ENCODE peak calls at places on chromosomes 4 and X, in seven cellular contexts. One of them, this sample, is unnamed.

GRCh38 chr4:149279790-149280189 is 535.9 kb downstream of the IQCM start:
- DNase-seq in suprapubic skin: no peak
- DNase-seq in HepG2: no peak
- DNase-seq in sigmoid colon: no peak
- DNase-seq in esophagus squamous epithelium: no peak
- DNase-seq in tibial nerve: no peak
- DNase-seq in stomach: no peak
- DNase-seq in this sample: no peak

GRCh38 chr4:43837604-43838003 is 611.0 kb downstream of the KCTD8 start:
- DNase-seq in suprapubic skin: no peak
- DNase-seq in stomach: no peak
- DNase-seq in esophagus squamous epithelium: no peak
- DNase-seq in tibial nerve: no peak
- DNase-seq in HepG2: no peak
- DNase-seq in sigmoid colon: no peak
- DNase-seq in this sample: no peak

GRCh38 chr4:152618971-152619370 is 60.8 kb downstream of the TMEM154 start:
- DNase-seq in suprapubic skin: no peak
- DNase-seq in HepG2: no peak
- DNase-seq in esophagus squamous epithelium: no peak
- DNase-seq in stomach: no peak
- DNase-seq in sigmoid colon: no peak
- DNase-seq in tibial nerve: no peak
- DNase-seq in this sample: no peak

GRCh38 chr4:76449362-76449767 is 14.3 kb downstream of the SHROOM3 start:
- DNase-seq in tibial nerve: no peak
- DNase-seq in stomach: no peak
- DNase-seq in esophagus squamous epithelium: no peak
- DNase-seq in HepG2: no peak
- DNase-seq in sigmoid colon: no peak
- DNase-seq in suprapubic skin: no peak
- DNase-seq in this sample: no peak

GRCh38 chr4:152700151-152700550 is 20.4 kb upstream of the TMEM154 start:
- DNase-seq in suprapubic skin: no peak
- DNase-seq in esophagus squamous epithelium: no peak
- DNase-seq in tibial nerve: no peak
- DNase-seq in sigmoid colon: no peak
- DNase-seq in stomach: no peak
- DNase-seq in HepG2: no peak
- DNase-seq in this sample: no peak

GRCh38 chrX:53116101-53116500 is 22.2 kb downstream of the KANTR start:
- DNase-seq in tibial nerve: no peak
- DNase-seq in stomach: no peak
- DNase-seq in esophagus squamous epithelium: no peak
- DNase-seq in suprapubic skin: no peak
- DNase-seq in HepG2: no peak
- DNase-seq in sigmoid colon: no peak
- DNase-seq in this sample: no peak

GRCh38 chrX:115642895-115643530 is 82.0 kb downstream of the PLS3 start:
- DNase-seq in HepG2: peak
- DNase-seq in tibial nerve: peak
- DNase-seq in stomach: peak
- DNase-seq in suprapubic skin: no peak
- DNase-seq in esophagus squamous epithelium: no peak
- DNase-seq in sigmoid colon: peak
- DNase-seq in this sample: no peak

GRCh38 chr4:67204441-67204840 is 340.9 kb downstream of the CENPC start:
- DNase-seq in stomach: no peak
- DNase-seq in tibial nerve: no peak
- DNase-seq in sigmoid colon: no peak
- DNase-seq in HepG2: no peak
- DNase-seq in suprapubic skin: no peak
- DNase-seq in esophagus squamous epithelium: no peak
- DNase-seq in this sample: no peak

GRCh38 chr4:122898370-122899150 is 23.8 kb downstream of the NUDT6 start:
- DNase-seq in sigmoid colon: no peak
- DNase-seq in HepG2: no peak
- DNase-seq in stomach: no peak
- DNase-seq in esophagus squamous epithelium: no peak
- DNase-seq in tibial nerve: peak
- DNase-seq in suprapubic skin: no peak
- DNase-seq in this sample: peak

GRCh38 chrX:135707880-135708279 is 5.6 kb upstream of the CT45A1 start:
- DNase-seq in HepG2: peak
- DNase-seq in tibial nerve: no peak
- DNase-seq in esophagus squamous epithelium: no peak
- DNase-seq in suprapubic skin: no peak
- DNase-seq in stomach: no peak
- DNase-seq in sigmoid colon: no peak
- DNase-seq in this sample: no peak

GRCh38 chr4:145130788-145131398 is 32.8 kb downstream of the ABCE1 start:
- DNase-seq in stomach: no peak
- DNase-seq in suprapubic skin: no peak
- DNase-seq in tibial nerve: no peak
- DNase-seq in esophagus squamous epithelium: no peak
- DNase-seq in HepG2: no peak
- DNase-seq in sigmoid colon: no peak
- DNase-seq in this sample: no peak

GRCh38 chr4:86015412-86016350 is 344.2 kb downstream of the MAPK10 start:
- DNase-seq in esophagus squamous epithelium: no peak
- DNase-seq in suprapubic skin: no peak
- DNase-seq in sigmoid colon: no peak
- DNase-seq in HepG2: no peak
- DNase-seq in stomach: no peak
- DNase-seq in tibial nerve: no peak
- DNase-seq in this sample: no peak

GRCh38 chrX:48827654-48827968 is 1.3 kb downstream of the ERAS start:
- DNase-seq in HepG2: no peak
- DNase-seq in sigmoid colon: no peak
- DNase-seq in suprapubic skin: no peak
- DNase-seq in stomach: no peak
- DNase-seq in tibial nerve: no peak
- DNase-seq in esophagus squamous epithelium: no peak
- DNase-seq in this sample: no peak

GRCh38 chrX:1914606-1915365 is 299.9 kb downstream of the ASMT start:
- DNase-seq in sigmoid colon: no peak
- DNase-seq in tibial nerve: no peak
- DNase-seq in HepG2: no peak
- DNase-seq in stomach: no peak
- DNase-seq in esophagus squamous epithelium: no peak
- DNase-seq in suprapubic skin: no peak
- DNase-seq in this sample: no peak

GRCh38 chr4:119841361-119841760 is 212.8 kb upstream of the PDE5A start:
- DNase-seq in tibial nerve: no peak
- DNase-seq in HepG2: no peak
- DNase-seq in stomach: no peak
- DNase-seq in suprapubic skin: no peak
- DNase-seq in esophagus squamous epithelium: no peak
- DNase-seq in sigmoid colon: no peak
- DNase-seq in this sample: no peak

GRCh38 chr4:108940086-108941033 is 177.5 kb upstream of the ETNPPL start:
- DNase-seq in stomach: no peak
- DNase-seq in HepG2: no peak
- DNase-seq in esophagus squamous epithelium: no peak
- DNase-seq in suprapubic skin: no peak
- DNase-seq in sigmoid colon: no peak
- DNase-seq in tibial nerve: no peak
- DNase-seq in this sample: no peak

GRCh38 chrX:37765507-37765906 is 14.4 kb upstream of the CYBB start:
- DNase-seq in esophagus squamous epithelium: no peak
- DNase-seq in tibial nerve: no peak
- DNase-seq in suprapubic skin: no peak
- DNase-seq in sigmoid colon: no peak
- DNase-seq in stomach: no peak
- DNase-seq in HepG2: no peak
- DNase-seq in this sample: no peak

GRCh38 chrX:130165181-130165702 is 399 bp downstream of the AIFM1 start:
- DNase-seq in suprapubic skin: no peak
- DNase-seq in sigmoid colon: no peak
- DNase-seq in stomach: no peak
- DNase-seq in HepG2: peak
- DNase-seq in tibial nerve: no peak
- DNase-seq in esophagus squamous epithelium: no peak
- DNase-seq in this sample: peak

GRCh38 chr4:98728433-98728832 is 70.0 kb upstream of the TSPAN5 start:
- DNase-seq in tibial nerve: no peak
- DNase-seq in suprapubic skin: no peak
- DNase-seq in HepG2: no peak
- DNase-seq in stomach: no peak
- DNase-seq in esophagus squamous epithelium: no peak
- DNase-seq in sigmoid colon: no peak
- DNase-seq in this sample: no peak

GRCh38 chr4:121448231-121448630 is 67.4 kb upstream of the QRFPR start:
- DNase-seq in suprapubic skin: no peak
- DNase-seq in stomach: peak
- DNase-seq in esophagus squamous epithelium: no peak
- DNase-seq in tibial nerve: no peak
- DNase-seq in HepG2: peak
- DNase-seq in sigmoid colon: no peak
- DNase-seq in this sample: no peak

GRCh38 chr4:93394488-93395185 is 433.9 kb upstream of the ATOH1 start:
- DNase-seq in tibial nerve: no peak
- DNase-seq in esophagus squamous epithelium: no peak
- DNase-seq in HepG2: no peak
- DNase-seq in suprapubic skin: no peak
- DNase-seq in sigmoid colon: no peak
- DNase-seq in stomach: no peak
- DNase-seq in this sample: no peak

GRCh38 chrX:73446831-73447230 is at the start of gene CDX4:
- DNase-seq in esophagus squamous epithelium: no peak
- DNase-seq in sigmoid colon: no peak
- DNase-seq in HepG2: no peak
- DNase-seq in stomach: no peak
- DNase-seq in suprapubic skin: no peak
- DNase-seq in tibial nerve: no peak
- DNase-seq in this sample: no peak

GRCh38 chrX:73447311-73447794 is 500 bp downstream of the CDX4 start:
- DNase-seq in suprapubic skin: no peak
- DNase-seq in stomach: no peak
- DNase-seq in sigmoid colon: no peak
- DNase-seq in tibial nerve: no peak
- DNase-seq in HepG2: no peak
- DNase-seq in esophagus squamous epithelium: no peak
- DNase-seq in this sample: no peak

GRCh38 chrX:73448379-73448778 is 1.5 kb downstream of the CDX4 start:
- DNase-seq in tibial nerve: no peak
- DNase-seq in esophagus squamous epithelium: no peak
- DNase-seq in sigmoid colon: no peak
- DNase-seq in HepG2: no peak
- DNase-seq in stomach: no peak
- DNase-seq in suprapubic skin: no peak
- DNase-seq in this sample: no peak
- TF ChIP-seq POLR2A in tibial nerve: no peak
- TF ChIP-seq POLR2A in esophagus squamous epithelium: no peak
- TF ChIP-seq POLR2A in sigmoid colon: no peak
- TF ChIP-seq POLR2A in HepG2: no peak
- TF ChIP-seq POLR2A in stomach: no peak
- TF ChIP-seq POLR2A in suprapubic skin: no peak
- TF ChIP-seq POLR2A in this sample: no peak

GRCh38 chr4:68906238-68907137 is 45.1 kb downstream of the UGT2A3 start:
- DNase-seq in esophagus squamous epithelium: no peak
- DNase-seq in stomach: no peak
- DNase-seq in sigmoid colon: no peak
- DNase-seq in suprapubic skin: no peak
- DNase-seq in HepG2: no peak
- DNase-seq in tibial nerve: no peak
- DNase-seq in this sample: no peak
- H3K27ac ChIP-seq in esophagus squamous epithelium: peak
- H3K27ac ChIP-seq in stomach: peak
- H3K27ac ChIP-seq in sigmoid colon: no peak
- H3K27ac ChIP-seq in suprapubic skin: peak
- H3K27ac ChIP-seq in HepG2: no peak
- H3K27ac ChIP-seq in tibial nerve: no peak
- H3K27ac ChIP-seq in this sample: peak

GRCh38 chr4:140856692-140857091 is 100.5 kb upstream of the TBC1D9 start:
- DNase-seq in suprapubic skin: no peak
- DNase-seq in sigmoid colon: peak
- DNase-seq in tibial nerve: no peak
- DNase-seq in stomach: peak
- DNase-seq in esophagus squamous epithelium: no peak
- DNase-seq in HepG2: no peak
- DNase-seq in this sample: no peak
- H3K4me3 ChIP-seq in suprapubic skin: no peak
- H3K4me3 ChIP-seq in sigmoid colon: no peak
- H3K4me3 ChIP-seq in tibial nerve: no peak
- H3K4me3 ChIP-seq in stomach: no peak
- H3K4me3 ChIP-seq in esophagus squamous epithelium: no peak
- H3K4me3 ChIP-seq in HepG2: no peak
- H3K4me3 ChIP-seq in this sample: no peak

GRCh38 chr4:39032218-39033085 is at the start of gene TMEM156:
- DNase-seq in stomach: no peak
- DNase-seq in suprapubic skin: no peak
- DNase-seq in HepG2: peak
- DNase-seq in tibial nerve: no peak
- DNase-seq in esophagus squamous epithelium: no peak
- DNase-seq in sigmoid colon: no peak
- DNase-seq in this sample: no peak
- TF ChIP-seq POLR2A in stomach: no peak
- TF ChIP-seq POLR2A in suprapubic skin: no peak
- TF ChIP-seq POLR2A in HepG2: no peak
- TF ChIP-seq POLR2A in tibial nerve: no peak
- TF ChIP-seq POLR2A in esophagus squamous epithelium: no peak
- TF ChIP-seq POLR2A in sigmoid colon: no peak
- TF ChIP-seq POLR2A in this sample: no peak

This sample was measured in breast epithelium.